ENCODE peak calls at places on chromosomes 13 and 19, in nine cellular contexts. F, O, L, P, N, M, V, C and X are unnamed samples.

GRCh38 chr19:13262450-13262849 is 112.2 kb downstream of the IER2 start:
- DNase-seq in F (no peak), O (peak; percentile 73), L (peak; percentile 61), P (no peak), N (no peak), M (no peak), V (peak; percentile 22), C (peak; percentile 21), X (no peak)

GRCh38 chr13:111480976-111481375 is 160.5 kb downstream of the TEX29 start:
- DNase-seq in F (no peak), O (no peak), L (no peak), P (no peak), N (no peak), M (peak; percentile 35), V (no peak), C (no peak), X (no peak)

GRCh38 chr19:2305974-2306806 is 1.8 kb downstream of the LINGO3 start:
- DNase-seq in F (no peak), O (no peak), L (no peak), P (no peak), N (no peak), M (no peak), V (no peak), C (no peak), X (peak; percentile 8)

GRCh38 chr13:99004931-99005330 is 27.1 kb upstream of the DOCK9 start:
- DNase-seq in F (no peak), O (no peak), L (no peak), P (no peak), N (no peak), M (no peak), V (no peak), C (no peak), X (no peak)

GRCh38 chr13:39105110-39105509 is 66.9 kb downstream of the NHLRC3 start:
- DNase-seq in F (no peak), O (no peak), L (no peak), P (no peak), N (no peak), M (no peak), V (no peak), C (no peak), X (peak; percentile 74)

GRCh38 chr13:73656863-73657262 is 477.3 kb downstream of the KLF12 start:
- DNase-seq in F (no peak), O (no peak), L (peak; percentile 42), P (no peak), N (no peak), M (no peak), V (no peak), C (peak; percentile 35), X (no peak)

GRCh38 chr19:35223856-35224505 is 4.6 kb downstream of the FAM187B start:
- DNase-seq in F (no peak), O (no peak), L (no peak), P (no peak), N (no peak), M (peak; percentile 35), V (no peak), C (no peak), X (no peak)

GRCh38 chr13:99965329-99966000 is 6.1 kb downstream of the ZIC5 start:
- DNase-seq in F (no peak), O (no peak), L (no peak), P (no peak), N (no peak), M (peak; percentile 24), V (no peak), C (no peak), X (no peak)

GRCh38 chr13:110392510-110393233 is 85.6 kb downstream of the COL4A2 start:
- DNase-seq in F (no peak), O (no peak), L (peak; percentile 78), P (no peak), N (no peak), M (no peak), V (no peak), C (peak; percentile 91), X (no peak)

GRCh38 chr13:110391273-110391672 is 84.2 kb downstream of the COL4A2 start:
- DNase-seq in F (no peak), O (no peak), L (peak; percentile 76), P (no peak), N (no peak), M (no peak), V (no peak), C (peak; percentile 73), X (no peak)

GRCh38 chr13:110387451-110388140 is 80.5 kb downstream of the COL4A2 start:
- DNase-seq in F (no peak), O (no peak), L (peak; percentile 84), P (peak; percentile 73), N (peak; percentile 61), M (no peak), V (peak; percentile 48), C (no peak), X (no peak)

GRCh38 chr13:110388141-110388943 is 81.3 kb downstream of the COL4A2 start:
- DNase-seq in F (no peak), O (no peak), L (peak; percentile 83), P (peak; percentile 72), N (no peak), M (no peak), V (no peak), C (peak; percentile 87), X (peak; percentile 29)

DNA sequence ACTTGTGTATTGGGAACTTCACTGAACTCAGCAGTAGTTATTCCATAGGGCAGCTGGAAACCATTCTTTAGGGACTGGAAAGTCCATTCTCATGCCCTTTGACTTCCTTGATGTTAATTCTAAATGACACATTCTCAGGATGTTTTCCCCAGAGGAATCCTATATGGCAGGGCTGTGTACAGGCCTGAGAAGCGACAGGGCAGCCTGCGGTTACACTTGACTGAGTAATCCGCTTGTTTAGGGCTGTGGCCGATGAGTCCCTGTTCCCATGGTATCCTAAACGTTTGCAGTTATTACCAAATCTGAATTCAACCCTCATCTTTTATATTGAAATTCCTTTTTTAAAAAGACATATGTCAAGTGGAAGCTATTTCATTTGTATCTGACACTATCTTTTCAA is 83.5 kb downstream of the COL4A2 start:
- DNase-seq in F (no peak), O (no peak), L (peak; percentile 97), P (no peak), N (no peak), M (no peak), V (no peak), C (peak; percentile 95), X (no peak)
- TF ChIP-seq CTCF in F (no peak), O (no peak), L (no peak), P (no peak), N (no peak), M (no peak), V (no peak), C (no peak), X (no peak)

GRCh38 chr19:30877591-30878230 is 471.5 kb downstream of the TSHZ3 start:
- DNase-seq in F (no peak), O (no peak), L (no peak), P (no peak), N (peak; percentile 27), M (no peak), V (no peak), C (no peak), X (no peak)

GRCh38 chr19:30871979-30872378 is 477.3 kb downstream of the TSHZ3 start:
- DNase-seq in F (no peak), O (no peak), L (no peak), P (no peak), N (no peak), M (no peak), V (no peak), C (no peak), X (no peak)

GRCh38 chr19:30870861-30871260 is 478.4 kb downstream of the TSHZ3 start:
- DNase-seq in F (no peak), O (peak; percentile 7), L (peak; percentile 1), P (peak; percentile 35), N (peak; percentile 26), M (no peak), V (no peak), C (no peak), X (peak; percentile 32)

GRCh38 chr19:30873691-30874090 is 475.5 kb downstream of the TSHZ3 start:
- DNase-seq in F (no peak), O (no peak), L (no peak), P (no peak), N (no peak), M (no peak), V (no peak), C (no peak), X (no peak)

DNA sequence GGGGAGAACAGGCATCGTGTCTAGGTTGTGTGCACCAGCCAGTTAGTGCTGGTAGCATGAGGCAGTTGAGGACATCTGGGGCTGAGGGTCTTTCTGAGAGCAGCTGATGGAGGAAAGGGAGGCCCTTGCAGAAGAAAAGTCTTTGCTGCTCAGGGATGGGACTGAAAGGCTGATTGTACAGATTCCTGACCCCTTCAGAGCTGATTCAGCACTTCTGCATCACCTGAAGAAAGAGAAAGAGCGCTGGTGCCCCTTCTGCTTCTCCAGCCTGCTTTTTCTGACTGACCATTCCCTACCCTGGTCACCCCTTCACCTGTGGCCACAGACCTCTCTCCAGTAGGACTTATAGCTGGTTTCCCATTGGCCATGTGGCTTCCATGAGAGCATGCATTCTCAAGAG is 476.2 kb downstream of the TSHZ3 start:
- DNase-seq in F (no peak), O (no peak), L (no peak), P (no peak), N (no peak), M (no peak), V (no peak), C (no peak), X (no peak)
- H3K4me1 ChIP-seq in F (no peaks in the 10 kb centered on the region), O (no peaks in the 10 kb centered on the region), L (no peaks in the 10 kb centered on the region), P (no peaks in the 10 kb centered on the region), N (no peaks in the 10 kb centered on the region), M (no peaks in the 10 kb centered on the region), V (no peaks in the 10 kb centered on the region), C (no peaks in the 10 kb centered on the region), X (no peaks in the 10 kb centered on the region)

DNA sequence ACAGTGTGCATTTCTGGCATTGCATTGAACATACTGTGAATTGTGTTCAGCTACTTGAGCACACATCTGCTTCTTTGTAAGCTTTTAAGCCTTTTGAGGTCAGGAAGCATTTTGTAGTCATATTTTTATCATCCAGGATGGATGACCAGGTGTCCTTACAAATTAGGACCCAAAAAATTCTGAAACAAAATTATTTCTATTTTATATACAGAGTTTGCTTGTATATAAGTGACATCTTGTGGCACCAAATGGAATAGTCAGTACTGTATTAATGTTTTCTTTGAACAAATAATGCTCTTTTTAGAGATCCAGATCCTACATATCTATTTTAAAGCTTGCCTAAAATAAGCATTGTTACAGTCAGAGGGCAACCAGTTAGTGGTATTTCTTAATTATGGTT is 9.5 kb upstream of the SUPT20H start:
- DNase-seq in F (peak; percentile 0), O (peak; percentile 4), L (peak; percentile 30), P (no peak), N (no peak), M (no peak), V (no peak), C (no peak), X (no peak)
- TF ChIP-seq CTCF in F (peak; percentile 13), O (no peak), L (peak; percentile 46), P (peak; percentile 15), N (peak; percentile 14), M (peak; percentile 37), V (peak; percentile 31), C (peak; percentile 16), X (peak; percentile 35)

DNA sequence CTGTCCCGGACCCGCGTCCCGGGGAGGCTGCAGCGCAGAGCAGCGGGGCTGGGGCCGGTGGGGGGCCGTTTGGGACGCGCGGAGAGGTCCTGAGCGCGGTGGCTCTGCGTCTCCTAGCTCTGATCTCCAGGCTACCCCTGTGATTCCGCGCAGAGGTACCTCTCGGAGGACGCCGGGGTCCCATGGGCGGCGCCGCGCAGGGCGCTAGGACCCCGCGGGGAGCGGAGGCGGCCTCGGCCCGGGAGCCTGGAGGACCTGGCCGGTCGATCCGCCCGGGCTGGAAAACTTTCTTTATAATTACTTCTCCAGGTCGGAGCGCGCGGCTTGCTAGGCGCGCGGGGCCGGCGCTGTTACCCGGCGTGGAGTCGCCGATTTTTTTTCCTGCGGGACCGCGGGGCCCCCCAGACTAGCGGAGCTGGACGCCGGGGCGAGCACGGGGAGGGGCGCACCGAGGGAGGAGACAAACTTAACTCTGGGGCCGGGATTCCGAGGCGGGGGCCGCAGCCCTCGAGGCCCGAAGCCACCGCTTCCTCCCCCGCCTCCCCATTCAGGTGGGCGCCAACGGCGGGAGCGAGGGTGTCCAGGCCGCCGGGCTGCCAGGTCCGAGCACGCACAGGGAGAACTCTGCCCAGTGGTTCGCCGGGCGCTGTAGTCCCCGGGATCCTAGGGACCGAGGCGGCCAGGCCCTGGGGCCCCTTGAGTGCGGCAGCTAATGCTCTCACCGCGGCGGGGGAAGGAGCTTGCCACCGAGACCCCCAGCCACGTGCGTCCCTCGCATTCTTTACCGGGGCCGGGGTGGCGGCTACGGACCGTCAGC is 848 bp upstream of the CEBPA start:
- DNase-seq in F (no peak), O (no peak), L (peak; percentile 41), P (peak; percentile 58), N (peak; percentile 48), M (peak; percentile 71), V (peak; percentile 84), C (peak; percentile 32), X (peak; percentile 74)
- H3K4me1 ChIP-seq in F (peaks cover 16% of the 10 kb centered on the region), O (peaks cover 36% of the 10 kb centered on the region), L (no peaks in the 10 kb centered on the region), P (peaks cover 25% of the 10 kb centered on the region), N (peaks cover 8% of the 10 kb centered on the region), M (peaks cover 21% of the 10 kb centered on the region), V (peaks cover 15% of the 10 kb centered on the region), C (no peaks in the 10 kb centered on the region), X (peaks cover 8% of the 10 kb centered on the region)